ENCODE peak calls at places on chromosomes 11 and 22, in eight cellular contexts. P is activated CD4-positive, CD25-positive, alpha-beta regulatory T cell; L is foreskin melanocyte; I is RKO; Q is caudate nucleus; Y is T follicular helper cell; C is type B pancreatic cell; M is RCC 7860. A is an unnamed sample.

GRCh38 chr22:36619797-36620390 is 83.7 kb downstream of the CACNG2 start:
- DNase-seq in P (no peak), L (no peak), I (no peak), Q (no peak), Y (no peak), C (no peak), M (no peak), A (no peak)

GRCh38 chr11:6622261-6623171 is 3.3 kb upstream of the TPP1 start:
- DNase-seq in P (no peak), L (no peak), I (peak; percentile 27), Q (no peak), Y (no peak), C (peak; percentile 65), M (no peak), A (no peak)

GRCh38 chr11:35907648-35908431 is 36.0 kb upstream of the LDLRAD3 start:
- DNase-seq in P (no peak), L (peak; percentile 67), I (peak; percentile 25), Q (no peak), Y (no peak), C (no peak), M (peak; percentile 17), A (peak; percentile 68)

GRCh38 chr11:14914536-14914935 is 22.5 kb upstream of the CYP2R1 start:
- DNase-seq in P (no peak), L (no peak), I (no peak), Q (no peak), Y (no peak), C (no peak), M (no peak), A (no peak)

GRCh38 chr11:69351460-69351859 is 57.5 kb downstream of the MYEOV start:
- DNase-seq in P (no peak), L (peak; percentile 57), I (peak; percentile 45), Q (no peak), Y (no peak), C (no peak), M (peak; percentile 68), A (peak; percentile 35)

GRCh38 chr11:19714093-19714386 is 1.4 kb downstream of the NAV2 start:
- DNase-seq in P (no peak), L (no peak), I (peak; percentile 66), Q (no peak), Y (no peak), C (no peak), M (peak; percentile 9), A (no peak)

GRCh38 chr11:128624269-128625170 is 37.2 kb upstream of the ETS1 start:
- DNase-seq in P (peak; percentile 51), L (no peak), I (no peak), Q (no peak), Y (peak; percentile 47), C (no peak), M (no peak), A (no peak)

GRCh38 chr22:45534339-45535192 is 31.9 kb downstream of the FBLN1 start:
- DNase-seq in P (no peak), L (no peak), I (no peak), Q (no peak), Y (no peak), C (no peak), M (no peak), A (no peak)

GRCh38 chr11:797300-798092 is 585 bp downstream of the SLC25A22 start:
- DNase-seq in P (peak; percentile 66), L (peak; percentile 58), I (peak; percentile 89), Q (peak; percentile 68), Y (peak; percentile 70), C (no peak), M (peak; percentile 60), A (no peak)

GRCh38 chr11:104649002-104649401 is 249.3 kb downstream of the CASP12 start:
- DNase-seq in P (no peak), L (no peak), I (no peak), Q (no peak), Y (no peak), C (no peak), M (no peak), A (no peak)

GRCh38 chr11:62273789-62274275 is 3.9 kb downstream of the SCGB2A2 start:
- DNase-seq in P (no peak), L (no peak), I (no peak), Q (no peak), Y (no peak), C (no peak), M (no peak), A (no peak)

GRCh38 chr11:107183963-107184362 is 165.7 kb upstream of the GUCY1A2 start:
- DNase-seq in P (no peak), L (no peak), I (no peak), Q (no peak), Y (no peak), C (no peak), M (no peak), A (no peak)

GRCh38 chr22:19174106-19175025 is 4.2 kb downstream of the SLC25A1 start:
- DNase-seq in P (no peak), L (no peak), I (peak; percentile 54), Q (no peak), Y (no peak), C (no peak), M (peak; percentile 52), A (peak; percentile 11)

GRCh38 chr11:62737196-62737595 is 8.9 kb downstream of the TTC9C start:
- DNase-seq in P (no peak), L (no peak), I (no peak), Q (no peak), Y (no peak), C (no peak), M (no peak), A (no peak)

GRCh38 chr11:4531666-4532065 is 13.3 kb upstream of the OR52M1 start:
- DNase-seq in P (no peak), L (no peak), I (no peak), Q (no peak), Y (no peak), C (no peak), M (no peak), A (no peak)

GRCh38 chr11:112525270-112525669 is 264.6 kb upstream of the PLET1 start:
- DNase-seq in P (no peak), L (peak; percentile 45), I (peak; percentile 4), Q (no peak), Y (no peak), C (no peak), M (no peak), A (peak; percentile 48)

GRCh38 chr11:119912214-119912613 is 183.2 kb upstream of the NECTIN1 start:
- DNase-seq in P (no peak), L (no peak), I (no peak), Q (no peak), Y (no peak), C (no peak), M (no peak), A (no peak)

GRCh38 chr11:57403176-57404147 is 13.0 kb upstream of the PRG2 start:
- DNase-seq in P (no peak), L (no peak), I (no peak), Q (no peak), Y (no peak), C (no peak), M (no peak), A (no peak)

GRCh38 chr11:125132586-125132985 is 21.2 kb upstream of the TMEM218 start:
- DNase-seq in P (no peak), L (no peak), I (no peak), Q (no peak), Y (no peak), C (no peak), M (no peak), A (no peak)

GRCh38 chr11:123122341-123122740 is 60.4 kb upstream of the HSPA8 start:
- DNase-seq in P (no peak), L (no peak), I (no peak), Q (no peak), Y (no peak), C (no peak), M (no peak), A (no peak)

GRCh38 chr11:68146704-68147474 is 25.7 kb upstream of the CHKA start:
- DNase-seq in P (no peak), L (no peak), I (peak; percentile 14), Q (no peak), Y (no peak), C (no peak), M (peak; percentile 74), A (no peak)

GRCh38 chr11:3223932-3224729 is 5.5 kb upstream of the MRGPRG start:
- DNase-seq in P (no peak), L (no peak), I (no peak), Q (no peak), Y (no peak), C (no peak), M (no peak), A (no peak)

GRCh38 chr22:24164823-24165379 is 16.4 kb upstream of the SUSD2 start:
- DNase-seq in P (no peak), L (no peak), I (no peak), Q (no peak), Y (no peak), C (no peak), M (no peak), A (no peak)

GRCh38 chr22:31872209-31872608 is 72.1 kb upstream of the YWHAH start:
- DNase-seq in P (no peak), L (no peak), I (peak; percentile 11), Q (no peak), Y (peak; percentile 1), C (no peak), M (no peak), A (no peak)

GRCh38 chr22:41380993-41381328 is 781 bp upstream of the TEF start:
- DNase-seq in P (no peak), L (no peak), I (peak; percentile 63), Q (no peak), Y (no peak), C (no peak), M (peak; percentile 77), A (peak; percentile 40)

GRCh38 chr11:124219126-124219525 is 21.8 kb upstream of the OR8G1 start:
- DNase-seq in P (no peak), L (no peak), I (peak; percentile 3), Q (no peak), Y (no peak), C (no peak), M (no peak), A (no peak)

A was measured in astrocyte of the cerebellum.